ENCODE peak calls at places on chromosomes 11 and 22, in five cellular contexts. J is tibial artery, Z is cardiac muscle cell, V is stomach, H is bronchial epithelial cell. W is an unnamed sample.

GRCh38 chr11:71530602-71531001 is 3.5 kb downstream of the KRTAP5-7 start:
- DNase-seq in J (peak), Z (no peak), V (no peak), H (no peak), W (no peak)

GRCh38 chr22:46846154-46846831 is 83.8 kb downstream of the TBC1D22A start:
- DNase-seq in J (no peak), Z (no peak), V (no peak), H (peak), W (no peak)

GRCh38 chr22:28442264-28442950 is 237.2 kb downstream of the TTC28 start:
- DNase-seq in J (peak), Z (peak), V (peak), H (peak), W (no peak)

GRCh38 chr11:7021318-7021717 is 1.0 kb downstream of the NLRP14 start:
- DNase-seq in J (no peak), Z (no peak), V (no peak), H (no peak), W (no peak)

GRCh38 chr11:8389034-8389996 is 125.6 kb upstream of the LMO1 start:
- DNase-seq in J (no peak), Z (no peak), V (peak), H (peak), W (no peak)

GRCh38 chr11:117022526-117022925 is 75.7 kb downstream of the SIK3 start:
- DNase-seq in J (no peak), Z (no peak), V (no peak), H (no peak), W (no peak)

GRCh38 chr11:130315354-130315970 is 745 bp upstream of the ZBTB44 start:
- DNase-seq in J (peak), Z (no peak), V (peak), H (peak), W (no peak)

GRCh38 chr11:126920833-126921232 is 79.7 kb downstream of the KIRREL3 start:
- DNase-seq in J (no peak), Z (no peak), V (no peak), H (no peak), W (no peak)

GRCh38 chr11:33234397-33235168 is 22.6 kb upstream of the HIPK3 start:
- DNase-seq in J (no peak), Z (no peak), V (no peak), H (no peak), W (no peak)

GRCh38 chr11:70437111-70437784 is 38.9 kb downstream of the CTTN start:
- DNase-seq in J (no peak), Z (no peak), V (no peak), H (no peak), W (no peak)

GRCh38 chr11:126407101-126407521 is 51.6 kb downstream of the ST3GAL4 start:
- DNase-seq in J (no peak), Z (no peak), V (no peak), H (no peak), W (no peak)

GRCh38 chr22:48504519-48505140 is 1323.0 kb downstream of the BRD1 start:
- DNase-seq in J (no peak), Z (no peak), V (no peak), H (no peak), W (no peak)

GRCh38 chr22:47294222-47294532 is 531.7 kb downstream of the TBC1D22A start:
- DNase-seq in J (no peak), Z (no peak), V (peak), H (no peak), W (no peak)

GRCh38 chr11:104060004-104060403 is 23.6 kb downstream of the DDI1 start:
- DNase-seq in J (no peak), Z (no peak), V (no peak), H (peak), W (no peak)

GRCh38 chr11:110711776-110712642 is at the start of gene ARHGAP20:
- DNase-seq in J (peak), Z (peak), V (peak), H (no peak), W (no peak)

GRCh38 chr11:67270256-67271211 is 4.3 kb downstream of the GRK2 start:
- DNase-seq in J (peak), Z (no peak), V (no peak), H (no peak), W (peak)

GRCh38 chr11:62508336-62509058 is 38.1 kb downstream of the AHNAK start:
- DNase-seq in J (peak), Z (peak), V (peak), H (peak), W (peak)

GRCh38 chr11:287821-288327 is 1.1 kb upstream of the PGGHG start:
- DNase-seq in J (peak), Z (no peak), V (no peak), H (no peak), W (no peak)

GRCh38 chr11:57131080-57131790 is 50.5 kb upstream of the LRRC55 start:
- DNase-seq in J (no peak), Z (peak), V (peak), H (peak), W (no peak)

GRCh38 chr11:1232328-1233321 is 9.8 kb downstream of the MUC5B start:
- DNase-seq in J (peak), Z (no peak), V (no peak), H (no peak), W (no peak)

GRCh38 chr11:26158251-26158650 is 173.7 kb upstream of the ANO3 start:
- DNase-seq in J (no peak), Z (no peak), V (no peak), H (no peak), W (peak)

GRCh38 chr11:124917115-124917637 is 1.9 kb upstream of the HEPN1 start:
- DNase-seq in J (no peak), Z (no peak), V (no peak), H (peak), W (no peak)

GRCh38 chr11:127182586-127183203 is 182.1 kb upstream of the KIRREL3 start:
- DNase-seq in J (no peak), Z (peak), V (no peak), H (no peak), W (no peak)

GRCh38 chr22:36687516-36687915 is 16.0 kb downstream of the CACNG2 start:
- DNase-seq in J (no peak), Z (no peak), V (no peak), H (no peak), W (no peak)

GRCh38 chr11:29962243-29962642 is 54.6 kb downstream of the KCNA4 start:
- DNase-seq in J (no peak), Z (no peak), V (no peak), H (peak), W (no peak)

GRCh38 chr11:15776387-15776786 is 580.0 kb downstream of the SOX6 start:
- DNase-seq in J (no peak), Z (no peak), V (no peak), H (no peak), W (no peak)

GRCh38 chr11:77127969-77128691 is at the start of gene MYO7A:
- DNase-seq in J (peak), Z (peak), V (peak), H (no peak), W (no peak)

GRCh38 chr11:75328426-75329277 is 22.8 kb downstream of the ARRB1 start:
- DNase-seq in J (peak), Z (peak), V (peak), H (peak), W (no peak)

GRCh38 chr11:111938687-111939160 is 1.6 kb downstream of the DIXDC1 start:
- DNase-seq in J (no peak), Z (no peak), V (no peak), H (peak), W (no peak)

GRCh38 chr11:2779499-2779980 is 79.7 kb upstream of the KCNQ1OT1 start:
- DNase-seq in J (no peak), Z (no peak), V (no peak), H (no peak), W (no peak)

GRCh38 chr11:119712006-119712405 is 17.0 kb downstream of the NECTIN1 start:
- DNase-seq in J (no peak), Z (no peak), V (no peak), H (no peak), W (no peak)

GRCh38 chr11:119709171-119709570 is 19.8 kb downstream of the NECTIN1 start:
- DNase-seq in J (no peak), Z (no peak), V (no peak), H (no peak), W (no peak)

GRCh38 chr11:119710417-119710816 is 18.6 kb downstream of the NECTIN1 start:
- DNase-seq in J (no peak), Z (no peak), V (no peak), H (no peak), W (no peak)

GRCh38 chr11:119711476-119711875 is 17.5 kb downstream of the NECTIN1 start:
- DNase-seq in J (no peak), Z (no peak), V (no peak), H (no peak), W (no peak)

DNA sequence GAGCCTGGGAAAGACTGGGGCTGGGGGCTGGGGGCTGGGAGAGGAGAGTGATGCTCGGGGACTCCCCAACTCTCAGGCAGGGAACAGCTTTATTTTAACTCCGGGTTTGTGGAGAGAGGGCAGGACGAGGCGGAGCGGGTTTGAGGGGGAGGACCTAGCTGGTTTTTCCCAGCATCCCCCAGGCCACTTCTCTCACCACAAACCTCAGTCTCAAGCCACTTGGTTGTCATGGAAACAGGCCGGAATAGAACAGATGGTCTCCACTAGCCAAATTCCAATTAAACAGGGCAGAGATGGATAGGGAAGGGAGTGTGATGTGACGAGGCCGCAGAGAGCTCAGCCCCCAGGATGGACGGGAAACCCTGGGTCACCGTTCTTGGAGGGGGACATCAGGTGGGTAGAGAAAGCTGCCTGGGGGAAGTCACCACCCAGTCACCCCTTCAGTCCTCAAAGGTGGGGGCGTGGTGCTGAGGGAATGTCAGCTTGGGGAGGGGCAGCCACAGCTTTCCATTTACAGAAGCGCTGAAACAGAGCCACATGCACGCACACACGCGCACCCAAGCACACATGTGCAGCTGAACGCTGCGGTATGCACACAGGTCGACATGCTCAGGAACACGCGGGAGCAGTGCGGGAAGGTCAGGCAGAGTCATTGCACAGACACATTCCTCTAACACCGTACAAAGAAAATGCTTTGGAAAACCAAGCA is 19.2 kb downstream of the NECTIN1 start:
- DNase-seq in J (no peak), Z (peak), V (no peak), H (no peak), W (no peak)
- H3K4me3 ChIP-seq in J (no peak), Z (no peak), V (no peak), H (no peak), W (no peak)

DNA sequence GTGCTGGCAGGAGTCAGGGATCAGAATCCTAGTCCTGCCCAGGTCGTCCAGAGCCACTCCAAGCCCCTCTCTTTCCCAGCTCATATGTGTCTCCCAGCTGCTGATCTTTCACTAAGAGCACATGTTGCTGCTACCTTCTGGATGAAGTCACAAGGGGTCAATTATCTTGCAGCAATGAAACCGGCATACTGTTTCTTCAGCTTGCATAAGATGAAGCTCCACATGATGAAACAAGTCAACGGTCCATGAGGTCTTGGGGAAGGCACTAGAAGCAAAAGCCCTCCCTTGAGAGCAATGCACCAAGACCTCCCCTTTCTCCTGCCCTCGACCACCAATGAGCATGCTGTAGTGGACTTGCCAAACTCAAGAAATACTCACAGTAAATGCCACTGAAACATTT is 148.9 kb downstream of the TENM4 start:
- DNase-seq in J (no peak), Z (no peak), V (no peak), H (no peak), W (no peak)
- TF ChIP-seq CTCF in J (no peak), Z (no peak), V (no peak), H (no peak), W (no peak)

DNA sequence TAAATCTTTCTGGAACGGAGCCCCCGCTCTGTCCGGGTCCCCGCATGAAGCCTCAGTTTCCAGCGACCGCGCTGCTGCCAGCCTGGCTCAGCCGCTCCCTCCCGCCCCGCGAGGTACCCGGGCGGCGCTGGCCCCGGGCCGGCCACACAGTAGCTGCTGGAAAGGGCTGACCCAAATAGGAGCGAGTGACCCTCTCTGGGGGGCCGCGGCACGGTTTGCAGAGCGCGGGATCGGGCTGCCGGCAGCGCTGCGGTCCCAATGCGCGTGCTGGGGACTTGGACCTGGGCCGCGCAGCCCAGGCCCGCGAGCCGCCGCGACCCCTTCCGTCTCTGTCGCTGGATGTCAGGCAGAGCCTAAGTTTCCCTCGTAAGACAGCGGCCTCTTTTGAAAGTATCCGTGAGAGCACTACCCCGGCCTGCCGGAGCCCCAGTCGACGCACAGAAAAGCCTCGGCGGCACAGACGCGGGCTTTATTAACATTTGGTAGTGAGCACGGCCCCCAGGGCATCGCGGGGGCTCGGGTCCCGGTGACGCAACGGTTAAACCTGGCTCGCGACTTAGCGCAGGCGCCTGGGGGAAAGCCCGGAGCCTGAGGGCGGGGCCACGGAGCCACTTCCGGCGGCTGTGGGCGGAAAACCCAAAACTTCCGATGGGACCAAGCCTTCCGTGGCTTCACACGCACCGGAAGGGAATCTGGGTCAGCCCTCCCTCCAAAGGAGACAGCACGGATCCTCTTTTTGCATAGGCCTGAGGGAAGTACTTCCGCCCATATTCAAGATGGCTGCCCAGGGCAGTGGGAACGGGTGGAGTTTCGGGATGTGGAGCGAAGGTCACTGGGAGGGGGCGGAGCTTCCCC is 14.9 kb downstream of the BAD start:
- DNase-seq in J (peak), Z (peak), V (peak), H (peak), W (peak)
- H3K4me3 ChIP-seq in J (peak), Z (peak), V (peak), H (peak), W (peak)

DNA sequence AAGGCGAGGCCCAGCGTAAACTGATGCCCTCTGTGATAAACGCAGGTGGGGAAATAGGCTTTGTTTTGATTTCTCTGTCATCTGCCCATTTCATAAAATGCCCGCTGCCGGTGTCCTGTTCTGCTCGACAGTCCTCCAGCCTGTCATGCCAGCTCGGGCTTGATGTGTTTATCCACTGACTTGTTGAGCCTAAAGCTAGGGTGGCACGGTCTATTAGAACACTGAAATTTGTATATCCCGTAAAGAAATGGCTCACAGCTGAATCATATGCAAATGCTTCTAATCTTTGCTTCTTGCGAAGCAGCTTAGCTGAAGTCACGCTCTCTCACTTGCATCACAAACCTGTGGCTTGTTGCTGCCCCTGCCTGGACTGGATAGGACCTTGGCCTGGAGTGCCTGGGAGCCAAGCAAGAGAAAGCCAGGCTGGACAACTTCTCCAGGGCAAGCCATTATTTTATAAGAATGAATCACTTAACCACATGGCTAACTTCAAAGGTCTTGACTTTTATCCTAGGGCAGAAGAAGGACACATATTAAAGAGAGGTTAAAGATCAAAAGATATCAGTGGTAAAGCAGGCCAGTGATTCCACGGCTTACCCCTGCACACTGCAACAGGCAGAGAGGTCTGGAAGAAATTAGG is 33.1 kb downstream of the EHF start:
- DNase-seq in J (no peak), Z (no peak), V (peak), H (peak), W (peak)
- TF ChIP-seq CTCF in J (no peak), Z (peak), V (peak), H (peak), W (peak)

GRCh38 chr11:37109205-37109585 is 511.2 kb upstream of the RAG2 start:
- DNase-seq in J (no peak), Z (no peak), V (no peak), H (peak), W (no peak)
- H3K4me3 ChIP-seq in J (no peak), Z (no peak), V (no peak), H (no peak), W (no peak)

GRCh38 chr11:17831228-17831627 is 96.6 kb downstream of the KCNC1 start:
- DNase-seq in J (no peak), Z (no peak), V (no peak), H (no peak), W (no peak)

GRCh38 chr11:17828311-17828751 is 93.8 kb downstream of the KCNC1 start:
- DNase-seq in J (no peak), Z (no peak), V (peak), H (no peak), W (no peak)

GRCh38 chr11:17831883-17832282 is 97.3 kb downstream of the KCNC1 start:
- DNase-seq in J (no peak), Z (no peak), V (no peak), H (no peak), W (no peak)

GRCh38 chr11:17822021-17822781 is 87.6 kb downstream of the KCNC1 start:
- DNase-seq in J (no peak), Z (no peak), V (no peak), H (peak), W (no peak)

GRCh38 chr11:17827006-17827405 is 92.4 kb downstream of the KCNC1 start:
- DNase-seq in J (no peak), Z (no peak), V (no peak), H (peak), W (no peak)
- TF ChIP-seq CTCF in J (no peak), Z (peak), V (no peak), H (peak), W (peak)

GRCh38 chr22:33920927-33921575 is 775 bp upstream of the LARGE1 start:
- DNase-seq in J (peak), Z (peak), V (peak), H (peak), W (no peak)

GRCh38 chr22:33921576-33922181 is 1.4 kb upstream of the LARGE1 start:
- DNase-seq in J (peak), Z (peak), V (peak), H (peak), W (no peak)

GRCh38 chr22:33922268-33922667 is 2.0 kb upstream of the LARGE1 start:
- DNase-seq in J (peak), Z (peak), V (peak), H (no peak), W (no peak)

GRCh38 chr22:33923660-33924246 is 3.5 kb upstream of the LARGE1 start:
- DNase-seq in J (peak), Z (peak), V (peak), H (peak), W (no peak)

DNA sequence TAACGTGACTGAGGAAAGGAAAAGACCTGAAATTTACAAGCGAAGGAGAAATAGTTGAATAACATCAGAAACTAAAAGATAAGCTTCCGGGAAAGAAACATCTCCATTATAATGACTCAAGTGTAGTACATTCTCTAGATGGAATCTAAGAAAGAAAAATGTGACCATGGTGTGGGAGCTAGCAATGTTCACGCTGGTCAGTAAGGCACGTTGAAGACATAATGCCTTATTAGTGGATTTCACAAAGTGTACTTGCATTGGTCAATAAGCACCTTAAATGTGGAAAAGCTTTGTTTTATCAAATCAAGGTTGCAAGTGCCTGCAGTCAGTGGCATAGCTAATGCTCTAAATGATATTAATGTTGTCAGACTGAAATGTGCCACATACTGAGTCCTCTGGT is 2.8 kb upstream of the LARGE1 start:
- DNase-seq in J (no peak), Z (no peak), V (no peak), H (no peak), W (no peak)
- H3K4me3 ChIP-seq in J (peak), Z (peak), V (peak), H (no peak), W (peak)

W was measured in epithelial cell of proximal tubule.